ENCODE peak calls at places on chromosome 18, in seven cellular contexts. F is AG08395, H is Ammon's horn, G is fibroblast of lung, A is upper lobe of left lung, T is GM20000, J is AML-193. S is an unnamed sample.

GRCh38 chr18:59697236-59697932 is at the start of gene CCBE1:
- DNase-seq in G (peak), T (peak), H (peak), J (no peak), F (peak), A (peak), S (peak)

GRCh38 chr18:63819780-63820179 is 44.6 kb downstream of the SERPINB7 start:
- DNase-seq in A (no peak), J (no peak), T (no peak), F (peak), G (no peak), H (no peak), S (no peak)

GRCh38 chr18:56593906-56594305 is 44.5 kb downstream of the TXNL1 start:
- DNase-seq in H (no peak), G (peak), F (no peak), A (no peak), J (no peak), T (no peak), S (peak)

GRCh38 chr18:47605093-47605492 is 325.4 kb downstream of the SMAD2 start:
- DNase-seq in F (no peak), A (peak), G (no peak), J (no peak), H (no peak), T (no peak), S (no peak)

GRCh38 chr18:80245781-80246655 is 1.3 kb downstream of the PARD6G start:
- DNase-seq in T (no peak), J (no peak), A (no peak), G (peak), F (no peak), H (no peak), S (no peak)

GRCh38 chr18:73835656-73836055 is 312.0 kb downstream of the FBXO15 start:
- DNase-seq in F (no peak), T (no peak), A (no peak), G (peak), H (no peak), J (no peak), S (peak)

GRCh38 chr18:54254265-54254758 is 15.0 kb upstream of the POLI start:
- DNase-seq in A (no peak), J (no peak), T (no peak), G (peak), F (no peak), H (no peak), S (peak)

GRCh38 chr18:12470382-12471090 is 62.8 kb downstream of the PRELID3A start:
- DNase-seq in H (peak), A (no peak), J (no peak), T (no peak), F (no peak), G (no peak), S (no peak)

GRCh38 chr18:76475450-76476203 is 19.4 kb downstream of the ZNF516 start:
- DNase-seq in G (peak), F (no peak), H (no peak), T (no peak), A (no peak), J (peak), S (no peak)

GRCh38 chr18:12880532-12880892 is 3.5 kb downstream of the PTPN2 start:
- DNase-seq in J (peak), A (no peak), T (no peak), F (no peak), H (no peak), G (no peak), S (no peak)

GRCh38 chr18:74689251-74689650 is 91.6 kb downstream of the ZNF407 start:
- DNase-seq in G (peak), F (peak), J (no peak), H (no peak), A (no peak), T (no peak), S (peak)

GRCh38 chr18:6414118-6414722 is 491 bp downstream of the L3MBTL4 start:
- DNase-seq in J (peak), F (peak), H (peak), A (peak), T (peak), G (no peak), S (no peak)

GRCh38 chr18:61335737-61336555 is 2.7 kb downstream of the CDH20 start:
- DNase-seq in H (peak), J (no peak), F (no peak), G (peak), T (no peak), A (no peak), S (no peak)

GRCh38 chr18:31427010-31427409 is 20.5 kb upstream of the DSG3 start:
- DNase-seq in J (no peak), A (no peak), G (no peak), T (no peak), H (no peak), F (no peak), S (no peak)

GRCh38 chr18:5527603-5528002 is 16.2 kb downstream of the EPB41L3 start:
- DNase-seq in A (peak), T (no peak), H (peak), F (peak), J (no peak), G (peak), S (peak)

GRCh38 chr18:69948919-69949537 is 1.4 kb upstream of the CD226 start:
- DNase-seq in T (peak), J (no peak), G (no peak), F (no peak), A (peak), H (peak), S (peak)

GRCh38 chr18:63297678-63298392 is 21.7 kb downstream of the BCL2 start:
- DNase-seq in G (peak), F (no peak), A (no peak), T (no peak), H (peak), J (no peak), S (no peak)

GRCh38 chr18:51361130-51361860 is 163.8 kb upstream of the MEX3C start:
- DNase-seq in H (no peak), J (peak), T (peak), G (no peak), A (no peak), F (no peak), S (no peak)

GRCh38 chr18:69585696-69586095 is 185.0 kb downstream of the DOK6 start:
- DNase-seq in F (no peak), J (no peak), A (no peak), G (no peak), H (no peak), T (no peak), S (no peak)

GRCh38 chr18:36650906-36651305 is 177.9 kb downstream of the TPGS2 start:
- DNase-seq in H (no peak), F (no peak), T (no peak), G (no peak), A (no peak), J (no peak), S (no peak)

GRCh38 chr18:22630980-22631379 is 213.3 kb upstream of the CTAGE1 start:
- DNase-seq in T (no peak), A (no peak), F (no peak), G (no peak), J (no peak), H (no peak), S (no peak)

GRCh38 chr18:12944724-12945123 is 3.1 kb upstream of the SEH1L start:
- DNase-seq in G (peak), T (no peak), A (peak), J (no peak), F (no peak), H (peak), S (no peak)

GRCh38 chr18:23929362-23929940 is 85.1 kb upstream of the TTC39C start:
- DNase-seq in F (no peak), J (no peak), T (no peak), H (no peak), G (no peak), A (no peak), S (no peak)

GRCh38 chr18:8705941-8706544 is 687 bp downstream of the MTCL1 start:
- DNase-seq in G (no peak), J (no peak), A (peak), T (peak), F (no peak), H (no peak), S (no peak)

GRCh38 chr18:26421931-26422330 is 126.4 kb downstream of the KCTD1 start:
- DNase-seq in G (no peak), F (no peak), H (no peak), A (no peak), T (no peak), J (no peak), S (no peak)

GRCh38 chr18:2027026-2027425 is 544.3 kb downstream of the METTL4 start:
- DNase-seq in G (peak), T (no peak), H (no peak), F (no peak), J (no peak), A (no peak), S (no peak)

GRCh38 chr18:39913790-39914366 is 2041.2 kb upstream of the PIK3C3 start:
- DNase-seq in G (no peak), A (no peak), H (no peak), F (no peak), T (no peak), J (no peak), S (no peak)

GRCh38 chr18:54742654-54743053 is 85.6 kb upstream of the RAB27B start:
- DNase-seq in J (no peak), F (peak), T (no peak), G (peak), A (no peak), H (peak), S (peak)

GRCh38 chr18:55735199-55735855 is 147.3 kb upstream of the TCF4 start:
- DNase-seq in J (no peak), F (no peak), T (no peak), H (peak), A (no peak), G (no peak), S (no peak)

GRCh38 chr18:22026362-22026761 is 143.0 kb upstream of the GATA6 start:
- DNase-seq in F (no peak), T (no peak), H (no peak), G (no peak), A (no peak), J (no peak), S (no peak)

GRCh38 chr18:49926076-49926745 is 112.9 kb upstream of the ACAA2 start:
- DNase-seq in T (no peak), F (no peak), A (no peak), G (peak), J (no peak), H (no peak), S (no peak)

GRCh38 chr18:73340135-73340934 is 472.5 kb upstream of the NETO1 start:
- DNase-seq in A (no peak), J (no peak), F (no peak), H (no peak), G (peak), T (no peak), S (peak)

GRCh38 chr18:8871484-8871883 is 166.1 kb downstream of the MTCL1 start:
- DNase-seq in A (no peak), T (no peak), H (no peak), J (no peak), F (no peak), G (no peak), S (no peak)

GRCh38 chr18:48840491-48840877 is 110.3 kb downstream of the SMAD7 start:
- DNase-seq in F (no peak), A (no peak), H (peak), J (no peak), T (no peak), G (no peak), S (no peak)